ENCODE peak calls at places on chromosomes 7 and 10, in nine cellular contexts. One of them, this sample, is unnamed.
A peak's percentile ranks its signal among the peaks of the same experiment; 100 is the strongest.

GRCh38 chr7:1223196-1224092 is 9.2 kb upstream of the UNCX start:
- DNase-seq in hepatocyte: no peak
- DNase-seq in uterus: no peak
- DNase-seq in tibial artery: no peak
- DNase-seq in endothelial cell of umbilical vein: no peak
- DNase-seq in pancreas: no peak
- DNase-seq in right cardiac atrium: no peak
- DNase-seq in heart right ventricle: no peak
- DNase-seq in HepG2: peak; percentile 10
- DNase-seq in this sample: no peak

GRCh38 chr7:7857143-7857583 is 111.4 kb upstream of the GLCCI1 start:
- DNase-seq in hepatocyte: no peak
- DNase-seq in uterus: no peak
- DNase-seq in tibial artery: no peak
- DNase-seq in endothelial cell of umbilical vein: no peak
- DNase-seq in pancreas: no peak
- DNase-seq in right cardiac atrium: no peak
- DNase-seq in heart right ventricle: no peak
- DNase-seq in HepG2: no peak
- DNase-seq in this sample: no peak

GRCh38 chr10:25547391-25547790 is 372.6 kb downstream of the GPR158 start:
- DNase-seq in hepatocyte: peak; percentile 35
- DNase-seq in uterus: no peak
- DNase-seq in tibial artery: no peak
- DNase-seq in endothelial cell of umbilical vein: peak; percentile 81
- DNase-seq in pancreas: no peak
- DNase-seq in right cardiac atrium: no peak
- DNase-seq in heart right ventricle: no peak
- DNase-seq in HepG2: no peak
- DNase-seq in this sample: no peak

GRCh38 chr10:60958892-60959601 is 15.1 kb upstream of the RHOBTB1 start:
- DNase-seq in hepatocyte: peak; percentile 13
- DNase-seq in uterus: no peak
- DNase-seq in tibial artery: no peak
- DNase-seq in endothelial cell of umbilical vein: no peak
- DNase-seq in pancreas: no peak
- DNase-seq in right cardiac atrium: no peak
- DNase-seq in heart right ventricle: no peak
- DNase-seq in HepG2: no peak
- DNase-seq in this sample: no peak

GRCh38 chr7:64890761-64891666 is 12.1 kb upstream of the ZNF273 start:
- DNase-seq in hepatocyte: no peak
- DNase-seq in uterus: no peak
- DNase-seq in tibial artery: no peak
- DNase-seq in endothelial cell of umbilical vein: no peak
- DNase-seq in pancreas: no peak
- DNase-seq in right cardiac atrium: no peak
- DNase-seq in heart right ventricle: no peak
- DNase-seq in HepG2: no peak
- DNase-seq in this sample: no peak

GRCh38 chr7:116098175-116098574 is 67.6 kb upstream of the TFEC start:
- DNase-seq in hepatocyte: no peak
- DNase-seq in uterus: no peak
- DNase-seq in tibial artery: no peak
- DNase-seq in endothelial cell of umbilical vein: no peak
- DNase-seq in pancreas: no peak
- DNase-seq in right cardiac atrium: no peak
- DNase-seq in heart right ventricle: no peak
- DNase-seq in HepG2: no peak
- DNase-seq in this sample: no peak

GRCh38 chr10:93068411-93069244 is 5.1 kb upstream of the CYP26A1 start:
- DNase-seq in hepatocyte: no peak
- DNase-seq in uterus: no peak
- DNase-seq in tibial artery: no peak
- DNase-seq in endothelial cell of umbilical vein: peak; percentile 73
- DNase-seq in pancreas: no peak
- DNase-seq in right cardiac atrium: no peak
- DNase-seq in heart right ventricle: no peak
- DNase-seq in HepG2: no peak
- DNase-seq in this sample: no peak

GRCh38 chr10:47371629-47372485 is 12.2 kb downstream of the ZNF488 start:
- DNase-seq in hepatocyte: no peak
- DNase-seq in uterus: no peak
- DNase-seq in tibial artery: peak; percentile 34
- DNase-seq in endothelial cell of umbilical vein: no peak
- DNase-seq in pancreas: no peak
- DNase-seq in right cardiac atrium: no peak
- DNase-seq in heart right ventricle: no peak
- DNase-seq in HepG2: no peak
- DNase-seq in this sample: no peak

GRCh38 chr10:124647421-124648130 is 96.6 kb downstream of the FAM53B start:
- DNase-seq in hepatocyte: no peak
- DNase-seq in uterus: no peak
- DNase-seq in tibial artery: peak; percentile 80
- DNase-seq in endothelial cell of umbilical vein: peak; percentile 46
- DNase-seq in pancreas: no peak
- DNase-seq in right cardiac atrium: peak; percentile 75
- DNase-seq in heart right ventricle: peak; percentile 65
- DNase-seq in HepG2: peak; percentile 24
- DNase-seq in this sample: peak; percentile 76

GRCh38 chr10:63114031-63114814 is 18.9 kb upstream of the NRBF2 start:
- DNase-seq in hepatocyte: peak; percentile 61
- DNase-seq in uterus: peak; percentile 91
- DNase-seq in tibial artery: peak; percentile 90
- DNase-seq in endothelial cell of umbilical vein: no peak
- DNase-seq in pancreas: peak; percentile 70
- DNase-seq in right cardiac atrium: peak; percentile 73
- DNase-seq in heart right ventricle: peak; percentile 74
- DNase-seq in HepG2: peak; percentile 72
- DNase-seq in this sample: peak; percentile 82

GRCh38 chr7:154744226-154744860 is 258.6 kb downstream of the PAXIP1 start:
- DNase-seq in hepatocyte: peak; percentile 51
- DNase-seq in uterus: no peak
- DNase-seq in tibial artery: no peak
- DNase-seq in endothelial cell of umbilical vein: no peak
- DNase-seq in pancreas: peak; percentile 48
- DNase-seq in right cardiac atrium: no peak
- DNase-seq in heart right ventricle: no peak
- DNase-seq in HepG2: no peak
- DNase-seq in this sample: no peak

GRCh38 chr10:45456822-45457221 is 82.8 kb downstream of the ALOX5 start:
- DNase-seq in hepatocyte: no peak
- DNase-seq in uterus: no peak
- DNase-seq in tibial artery: no peak
- DNase-seq in endothelial cell of umbilical vein: no peak
- DNase-seq in pancreas: no peak
- DNase-seq in right cardiac atrium: no peak
- DNase-seq in heart right ventricle: no peak
- DNase-seq in HepG2: no peak
- DNase-seq in this sample: no peak

GRCh38 chr7:90383879-90384278 is 19.4 kb upstream of the CLDN12 start:
- DNase-seq in hepatocyte: no peak
- DNase-seq in uterus: no peak
- DNase-seq in tibial artery: no peak
- DNase-seq in endothelial cell of umbilical vein: peak; percentile 71
- DNase-seq in pancreas: no peak
- DNase-seq in right cardiac atrium: no peak
- DNase-seq in heart right ventricle: no peak
- DNase-seq in HepG2: no peak
- DNase-seq in this sample: no peak

GRCh38 chr7:86750124-86750523 is 106.4 kb downstream of the GRM3 start:
- DNase-seq in hepatocyte: no peak
- DNase-seq in uterus: no peak
- DNase-seq in tibial artery: no peak
- DNase-seq in endothelial cell of umbilical vein: no peak
- DNase-seq in pancreas: no peak
- DNase-seq in right cardiac atrium: no peak
- DNase-seq in heart right ventricle: no peak
- DNase-seq in HepG2: no peak
- DNase-seq in this sample: no peak

GRCh38 chr7:2228921-2229320 is 3.8 kb downstream of the MAD1L1 start:
- DNase-seq in hepatocyte: no peak
- DNase-seq in uterus: no peak
- DNase-seq in tibial artery: no peak
- DNase-seq in endothelial cell of umbilical vein: no peak
- DNase-seq in pancreas: no peak
- DNase-seq in right cardiac atrium: no peak
- DNase-seq in heart right ventricle: no peak
- DNase-seq in HepG2: no peak
- DNase-seq in this sample: no peak

GRCh38 chr7:48458701-48459509 is 287.6 kb downstream of the ABCA13 start:
- DNase-seq in hepatocyte: no peak
- DNase-seq in uterus: no peak
- DNase-seq in tibial artery: no peak
- DNase-seq in endothelial cell of umbilical vein: no peak
- DNase-seq in pancreas: no peak
- DNase-seq in right cardiac atrium: no peak
- DNase-seq in heart right ventricle: no peak
- DNase-seq in HepG2: no peak
- DNase-seq in this sample: no peak

GRCh38 chr7:92517626-92518025 is 10.7 kb downstream of the PEX1 start:
- DNase-seq in hepatocyte: no peak
- DNase-seq in uterus: no peak
- DNase-seq in tibial artery: no peak
- DNase-seq in endothelial cell of umbilical vein: no peak
- DNase-seq in pancreas: no peak
- DNase-seq in right cardiac atrium: no peak
- DNase-seq in heart right ventricle: no peak
- DNase-seq in HepG2: no peak
- DNase-seq in this sample: no peak

GRCh38 chr7:71843677-71844076 is 568.5 kb downstream of the CALN1 start:
- DNase-seq in hepatocyte: no peak
- DNase-seq in uterus: no peak
- DNase-seq in tibial artery: no peak
- DNase-seq in endothelial cell of umbilical vein: no peak
- DNase-seq in pancreas: no peak
- DNase-seq in right cardiac atrium: no peak
- DNase-seq in heart right ventricle: no peak
- DNase-seq in HepG2: no peak
- DNase-seq in this sample: no peak

GRCh38 chr7:84022686-84023308 is 171.8 kb downstream of the SEMA3A start:
- DNase-seq in hepatocyte: peak; percentile 52
- DNase-seq in uterus: no peak
- DNase-seq in tibial artery: no peak
- DNase-seq in endothelial cell of umbilical vein: no peak
- DNase-seq in pancreas: no peak
- DNase-seq in right cardiac atrium: no peak
- DNase-seq in heart right ventricle: no peak
- DNase-seq in HepG2: peak; percentile 82
- DNase-seq in this sample: no peak

GRCh38 chr10:128360783-128361182 is 234.6 kb upstream of the MKI67 start:
- DNase-seq in hepatocyte: no peak
- DNase-seq in uterus: no peak
- DNase-seq in tibial artery: no peak
- DNase-seq in endothelial cell of umbilical vein: no peak
- DNase-seq in pancreas: no peak
- DNase-seq in right cardiac atrium: no peak
- DNase-seq in heart right ventricle: no peak
- DNase-seq in HepG2: no peak
- DNase-seq in this sample: no peak

GRCh38 chr7:30164567-30164966 is 29.8 kb downstream of the MTURN start:
- DNase-seq in hepatocyte: peak; percentile 69
- DNase-seq in uterus: no peak
- DNase-seq in tibial artery: no peak
- DNase-seq in endothelial cell of umbilical vein: peak; percentile 74
- DNase-seq in pancreas: no peak
- DNase-seq in right cardiac atrium: no peak
- DNase-seq in heart right ventricle: no peak
- DNase-seq in HepG2: peak; percentile 60
- DNase-seq in this sample: no peak

GRCh38 chr10:6009159-6009558 is 31.8 kb upstream of the IL15RA start:
- DNase-seq in hepatocyte: no peak
- DNase-seq in uterus: no peak
- DNase-seq in tibial artery: no peak
- DNase-seq in endothelial cell of umbilical vein: no peak
- DNase-seq in pancreas: no peak
- DNase-seq in right cardiac atrium: no peak
- DNase-seq in heart right ventricle: no peak
- DNase-seq in HepG2: no peak
- DNase-seq in this sample: no peak

GRCh38 chr10:70250956-70251680 is 17.9 kb upstream of the PPA1 start:
- DNase-seq in hepatocyte: no peak
- DNase-seq in uterus: no peak
- DNase-seq in tibial artery: no peak
- DNase-seq in endothelial cell of umbilical vein: no peak
- DNase-seq in pancreas: no peak
- DNase-seq in right cardiac atrium: no peak
- DNase-seq in heart right ventricle: no peak
- DNase-seq in HepG2: no peak
- DNase-seq in this sample: no peak
- H3K27me3 ChIP-seq in hepatocyte: no peaks in the 10 kb centered on the region
- H3K27me3 ChIP-seq in uterus: peaks cover 7% of the 10 kb centered on the region
- H3K27me3 ChIP-seq in tibial artery: peaks cover 41% of the 10 kb centered on the region
- H3K27me3 ChIP-seq in endothelial cell of umbilical vein: peaks cover 47% of the 10 kb centered on the region
- H3K27me3 ChIP-seq in pancreas: no peaks in the 10 kb centered on the region
- H3K27me3 ChIP-seq in right cardiac atrium: no peaks in the 10 kb centered on the region
- H3K27me3 ChIP-seq in heart right ventricle: peaks cover 24% of the 10 kb centered on the region
- H3K27me3 ChIP-seq in HepG2: peaks cover 51% of the 10 kb centered on the region
- H3K27me3 ChIP-seq in this sample: peaks cover 13% of the 10 kb centered on the region

GRCh38 chr10:91864099-91864498 is 45.2 kb downstream of the FGFBP3 start:
- DNase-seq in hepatocyte: no peak
- DNase-seq in uterus: no peak
- DNase-seq in tibial artery: no peak
- DNase-seq in endothelial cell of umbilical vein: no peak
- DNase-seq in pancreas: no peak
- DNase-seq in right cardiac atrium: no peak
- DNase-seq in heart right ventricle: no peak
- DNase-seq in HepG2: no peak
- DNase-seq in this sample: no peak
- H3K4me1 ChIP-seq in hepatocyte: no peaks in the 10 kb centered on the region
- H3K4me1 ChIP-seq in uterus: no peaks in the 10 kb centered on the region
- H3K4me1 ChIP-seq in tibial artery: no peaks in the 10 kb centered on the region
- H3K4me1 ChIP-seq in endothelial cell of umbilical vein: no peaks in the 10 kb centered on the region
- H3K4me1 ChIP-seq in pancreas: no peaks in the 10 kb centered on the region
- H3K4me1 ChIP-seq in right cardiac atrium: no peaks in the 10 kb centered on the region
- H3K4me1 ChIP-seq in heart right ventricle: no peaks in the 10 kb centered on the region
- H3K4me1 ChIP-seq in HepG2: no peaks in the 10 kb centered on the region
- H3K4me1 ChIP-seq in this sample: no peaks in the 10 kb centered on the region

GRCh38 chr10:96585726-96586418 is 940 bp downstream of the TM9SF3 start:
- DNase-seq in hepatocyte: peak; percentile 61
- DNase-seq in uterus: no peak
- DNase-seq in tibial artery: no peak
- DNase-seq in endothelial cell of umbilical vein: peak; percentile 41
- DNase-seq in pancreas: no peak
- DNase-seq in right cardiac atrium: no peak
- DNase-seq in heart right ventricle: no peak
- DNase-seq in HepG2: no peak
- DNase-seq in this sample: no peak
- H3K27me3 ChIP-seq in hepatocyte: no peaks in the 10 kb centered on the region
- H3K27me3 ChIP-seq in uterus: no peaks in the 10 kb centered on the region
- H3K27me3 ChIP-seq in tibial artery: no peaks in the 10 kb centered on the region
- H3K27me3 ChIP-seq in endothelial cell of umbilical vein: no peaks in the 10 kb centered on the region
- H3K27me3 ChIP-seq in pancreas: no peaks in the 10 kb centered on the region
- H3K27me3 ChIP-seq in right cardiac atrium: no peaks in the 10 kb centered on the region
- H3K27me3 ChIP-seq in heart right ventricle: no peaks in the 10 kb centered on the region
- H3K27me3 ChIP-seq in HepG2: no peaks in the 10 kb centered on the region
- H3K27me3 ChIP-seq in this sample: no peaks in the 10 kb centered on the region

GRCh38 chr10:102408081-102408727 is 10.4 kb downstream of the PSD start:
- DNase-seq in hepatocyte: no peak
- DNase-seq in uterus: no peak
- DNase-seq in tibial artery: no peak
- DNase-seq in endothelial cell of umbilical vein: no peak
- DNase-seq in pancreas: no peak
- DNase-seq in right cardiac atrium: no peak
- DNase-seq in heart right ventricle: no peak
- DNase-seq in HepG2: no peak
- DNase-seq in this sample: no peak
- H3K4me1 ChIP-seq in hepatocyte: peaks cover 11% of the 10 kb centered on the region
- H3K4me1 ChIP-seq in uterus: no peaks in the 10 kb centered on the region
- H3K4me1 ChIP-seq in tibial artery: peaks cover 18% of the 10 kb centered on the region
- H3K4me1 ChIP-seq in endothelial cell of umbilical vein: no peaks in the 10 kb centered on the region
- H3K4me1 ChIP-seq in pancreas: no peaks in the 10 kb centered on the region
- H3K4me1 ChIP-seq in right cardiac atrium: no peaks in the 10 kb centered on the region
- H3K4me1 ChIP-seq in heart right ventricle: peaks cover 13% of the 10 kb centered on the region
- H3K4me1 ChIP-seq in HepG2: peaks cover 25% of the 10 kb centered on the region
- H3K4me1 ChIP-seq in this sample: no peaks in the 10 kb centered on the region

This sample was measured in heart left ventricle.